ENCODE peak calls at places on chromosome 22, in five cellular contexts. U, B, O, A and P are unnamed samples.

GRCh38 chr22:45612451-45612901 is 59.2 kb upstream of the ATXN10 start:
- DNase-seq in U (no peak), B (no peak), O (peak), A (no peak), P (no peak)

GRCh38 chr22:20981787-20982562 is at the start of gene LZTR1:
- DNase-seq in U (peak), B (peak), O (peak), A (peak), P (peak)

GRCh38 chr22:36244522-36245391 is 5.4 kb upstream of the APOL2 start:
- DNase-seq in U (no peak), B (no peak), O (no peak), A (no peak), P (no peak)

GRCh38 chr22:41009222-41009948 is 58.2 kb downstream of the RBX1 start:
- DNase-seq in U (no peak), B (no peak), O (no peak), A (no peak), P (no peak)

GRCh38 chr22:42991010-42991651 is 23.8 kb downstream of the PACSIN2 start:
- DNase-seq in U (no peak), B (no peak), O (no peak), A (no peak), P (no peak)

GRCh38 chr22:40183029-40183581 is 5.4 kb downstream of the TNRC6B start:
- DNase-seq in U (no peak), B (no peak), O (no peak), A (no peak), P (no peak)

GRCh38 chr22:44365196-44365802 is 52.5 kb upstream of the SHISAL1 start:
- DNase-seq in U (peak), B (no peak), O (no peak), A (no peak), P (no peak)

GRCh38 chr22:46578824-46579561 is 41.2 kb upstream of the GRAMD4 start:
- DNase-seq in U (peak), B (no peak), O (no peak), A (no peak), P (no peak)

GRCh38 chr22:34973926-34974325 is 92.0 kb upstream of the ISX start:
- DNase-seq in U (no peak), B (no peak), O (no peak), A (no peak), P (no peak)

GRCh38 chr22:41344189-41344788 is 37.5 kb upstream of the TEF start:
- DNase-seq in U (no peak), B (no peak), O (no peak), A (no peak), P (no peak)